ENCODE peak calls at places on chromosome 21, in nine cellular contexts. K is posterior cingulate gyrus; G is activated T-cell treated with anti-CD3 and anti-CD28 coated beads for 1 hour; T is psoas muscle; N is NCI-H510A treated with DMSO at 0.1 percent for 48 hours; F is HT-29; S is activated CD4-positive, alpha-beta memory T cell treated with anti-CD3 and anti-CD28 coated beads for 36 hours; M is MV-4-11; C is Daoy. H is an unnamed sample.

GRCh38 chr21:44732956-44733355 is 21.6 kb upstream of the TSPEAR start:
- DNase-seq in K (no peak), G (no peak), T (no peak), N (no peak), F (no peak), S (no peak), M (no peak), C (no peak), H (no peak)

GRCh38 chr21:45430521-45431501 is 25.8 kb downstream of the COL18A1 start:
- DNase-seq in K (no peak), G (no peak), T (no peak), N (no peak), F (no peak), S (no peak), M (no peak), C (no peak), H (no peak)

GRCh38 chr21:23936224-23936623 is 1671.1 kb downstream of the MRPL39 start:
- DNase-seq in K (no peak), G (no peak), T (no peak), N (no peak), F (peak), S (no peak), M (peak), C (no peak), H (no peak)

GRCh38 chr21:16117851-16118592 is 388.2 kb downstream of the USP25 start:
- DNase-seq in K (no peak), G (no peak), T (no peak), N (no peak), F (no peak), S (no peak), M (no peak), C (peak), H (peak)

GRCh38 chr21:36535618-36536241 is 55.8 kb upstream of the CLDN14 start:
- DNase-seq in K (no peak), G (no peak), T (no peak), N (no peak), F (no peak), S (no peak), M (no peak), C (no peak), H (no peak)

GRCh38 chr21:44648557-44649311 is 2.5 kb downstream of the KRTAP10-11 start:
- DNase-seq in K (no peak), G (no peak), T (no peak), N (no peak), F (no peak), S (no peak), M (no peak), C (no peak), H (no peak)

GRCh38 chr21:30206551-30207251 is 9.2 kb downstream of the CLDN8 start:
- DNase-seq in K (no peak), G (no peak), T (no peak), N (no peak), F (no peak), S (no peak), M (no peak), C (peak), H (peak)

GRCh38 chr21:41711416-41712023 is 55.3 kb downstream of the RIPK4 start:
- DNase-seq in K (no peak), G (no peak), T (peak), N (no peak), F (peak), S (no peak), M (no peak), C (no peak), H (no peak)

GRCh38 chr21:15051652-15052554 is 12.9 kb downstream of the NRIP1 start:
- DNase-seq in K (no peak), G (no peak), T (no peak), N (no peak), F (peak), S (no peak), M (peak), C (peak), H (no peak)

GRCh38 chr21:45539796-45540600 is 2.2 kb downstream of the SLC19A1 start:
- DNase-seq in K (no peak), G (no peak), T (peak), N (no peak), F (no peak), S (peak), M (no peak), C (no peak), H (no peak)